ENCODE peak calls at places on chromosomes 4 and X, in eight cellular contexts. U is upper lobe of left lung, H is transverse colon, Q is sigmoid colon, R is breast epithelium, I is suprapubic skin, T is prostate gland, A is K562. D is an unnamed sample.

GRCh38 chr4:184598753-184599491 is 50.3 kb downstream of the CASP3 start:
- DNase-seq in U (no peak), H (no peak), Q (no peak), R (no peak), I (no peak), T (no peak), A (no peak), D (no peak)

GRCh38 chrX:69535661-69536060 is 31.5 kb downstream of the NALF2 start:
- DNase-seq in U (no peak), H (no peak), Q (no peak), R (no peak), I (no peak), T (no peak), A (no peak), D (no peak)

GRCh38 chrX:2500091-2500680 is 590 bp downstream of the DHRSX start:
- DNase-seq in U (peak), H (peak), Q (no peak), R (no peak), I (no peak), T (no peak), A (peak), D (no peak)

GRCh38 chrX:9682861-9683260 is 82.8 kb downstream of the GPR143 start:
- DNase-seq in U (no peak), H (no peak), Q (no peak), R (no peak), I (no peak), T (no peak), A (no peak), D (no peak)

GRCh38 chrX:129478516-129478915 is 44.8 kb downstream of the SMARCA1 start:
- DNase-seq in U (no peak), H (no peak), Q (peak), R (no peak), I (no peak), T (no peak), A (no peak), D (no peak)

GRCh38 chr4:24849662-24850280 is 54.4 kb downstream of the SOD3 start:
- DNase-seq in U (no peak), H (no peak), Q (no peak), R (no peak), I (no peak), T (no peak), A (no peak), D (no peak)

GRCh38 chrX:2351999-2352995 is 148.5 kb downstream of the DHRSX start:
- DNase-seq in U (no peak), H (no peak), Q (no peak), R (no peak), I (no peak), T (no peak), A (peak), D (no peak)

GRCh38 chr4:39469429-39470077 is 10.7 kb downstream of the LIAS start:
- DNase-seq in U (peak), H (no peak), Q (no peak), R (no peak), I (no peak), T (peak), A (peak), D (no peak)

GRCh38 chr4:80446248-80446647 is 110.7 kb downstream of the CFAP299 start:
- DNase-seq in U (no peak), H (no peak), Q (no peak), R (no peak), I (no peak), T (no peak), A (no peak), D (no peak)

GRCh38 chr4:17664755-17665154 is 50.3 kb downstream of the MED28 start:
- DNase-seq in U (no peak), H (no peak), Q (no peak), R (no peak), I (no peak), T (no peak), A (peak), D (peak)

GRCh38 chr4:62871057-62871456 is 1538.2 kb downstream of the TECRL start:
- DNase-seq in U (no peak), H (no peak), Q (no peak), R (no peak), I (no peak), T (no peak), A (no peak), D (no peak)

GRCh38 chrX:1598021-1598875 is 6.8 kb downstream of the AKAP17A start:
- DNase-seq in U (no peak), H (no peak), Q (no peak), R (no peak), I (peak), T (no peak), A (no peak), D (no peak)

GRCh38 chr4:106317815-106318214 is 1.5 kb downstream of the AIMP1 start:
- DNase-seq in U (no peak), H (no peak), Q (no peak), R (no peak), I (no peak), T (no peak), A (no peak), D (no peak)

GRCh38 chr4:10783351-10783750 is 98.8 kb upstream of the CLNK start:
- DNase-seq in U (no peak), H (no peak), Q (no peak), R (no peak), I (no peak), T (no peak), A (no peak), D (no peak)

GRCh38 chr4:140018931-140019618 is 134.9 kb downstream of the MAML3 start:
- DNase-seq in U (no peak), H (no peak), Q (no peak), R (no peak), I (no peak), T (no peak), A (no peak), D (no peak)

GRCh38 chrX:122188751-122189150 is 995.3 kb upstream of the GRIA3 start:
- DNase-seq in U (no peak), H (no peak), Q (no peak), R (no peak), I (no peak), T (no peak), A (no peak), D (no peak)

GRCh38 chrX:2710496-2710895 is 19.4 kb downstream of the CD99 start:
- DNase-seq in U (no peak), H (no peak), Q (peak), R (no peak), I (no peak), T (no peak), A (no peak), D (no peak)

GRCh38 chr4:7103031-7103598 is 35.3 kb upstream of the GRPEL1 start:
- DNase-seq in U (peak), H (peak), Q (peak), R (peak), I (peak), T (peak), A (peak), D (peak)

GRCh38 chr4:150232029-150232428 is 153.8 kb downstream of the DCLK2 start:
- DNase-seq in U (no peak), H (no peak), Q (no peak), R (no peak), I (no peak), T (no peak), A (no peak), D (no peak)
- TF ChIP-seq POLR2A in U (no peak), H (no peak), Q (no peak), R (no peak), I (no peak), T (no peak), A (no peak), D (no peak)

DNA sequence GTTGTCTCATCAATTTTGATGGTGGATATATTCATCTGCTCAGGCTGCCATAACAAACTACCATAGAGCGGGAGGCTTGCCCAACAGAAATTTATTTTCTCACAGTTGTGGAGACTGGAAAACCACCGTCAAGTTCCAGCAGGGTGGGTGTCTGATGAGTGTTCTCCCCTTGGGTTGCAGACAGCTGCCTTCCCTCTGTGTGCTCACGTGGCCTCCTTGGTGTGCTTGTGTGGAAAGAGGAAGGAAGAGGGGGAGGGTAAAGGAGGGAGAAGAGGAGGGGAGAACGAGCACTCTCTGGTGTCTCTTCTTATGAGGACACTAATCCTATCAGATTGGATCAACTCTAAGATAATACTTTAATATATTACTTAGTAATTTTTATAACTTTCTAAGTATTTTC is 123.8 kb upstream of the TEX13D start:
- DNase-seq in U (peak), H (no peak), Q (no peak), R (no peak), I (no peak), T (no peak), A (peak), D (no peak)
- TF ChIP-seq POLR2AphosphoS5 in U (no peak), H (no peak), Q (no peak), R (no peak), I (no peak), T (no peak), A (no peak), D (no peak)

GRCh38 chrX:136292656-136293055 is 8.1 kb upstream of the ADGRG4 start:
- DNase-seq in U (no peak), H (no peak), Q (no peak), R (no peak), I (no peak), T (no peak), A (no peak), D (no peak)
- TF ChIP-seq CTCF in U (no peak), H (no peak), Q (no peak), R (no peak), I (no peak), T (no peak), A (no peak), D (no peak)

GRCh38 chr4:48194986-48195773 is 61.1 kb upstream of the TXK start:
- DNase-seq in U (no peak), H (no peak), Q (no peak), R (no peak), I (no peak), T (no peak), A (no peak), D (no peak)

GRCh38 chr4:48191758-48192157 is 57.7 kb upstream of the TXK start:
- DNase-seq in U (no peak), H (no peak), Q (no peak), R (no peak), I (no peak), T (no peak), A (no peak), D (no peak)

GRCh38 chr4:48193096-48193836 is 59.2 kb upstream of the TXK start:
- DNase-seq in U (no peak), H (no peak), Q (no peak), R (no peak), I (no peak), T (no peak), A (no peak), D (no peak)

GRCh38 chr4:48195853-48196252 is 61.8 kb upstream of the TXK start:
- DNase-seq in U (no peak), H (no peak), Q (no peak), R (no peak), I (no peak), T (no peak), A (no peak), D (no peak)

DNA sequence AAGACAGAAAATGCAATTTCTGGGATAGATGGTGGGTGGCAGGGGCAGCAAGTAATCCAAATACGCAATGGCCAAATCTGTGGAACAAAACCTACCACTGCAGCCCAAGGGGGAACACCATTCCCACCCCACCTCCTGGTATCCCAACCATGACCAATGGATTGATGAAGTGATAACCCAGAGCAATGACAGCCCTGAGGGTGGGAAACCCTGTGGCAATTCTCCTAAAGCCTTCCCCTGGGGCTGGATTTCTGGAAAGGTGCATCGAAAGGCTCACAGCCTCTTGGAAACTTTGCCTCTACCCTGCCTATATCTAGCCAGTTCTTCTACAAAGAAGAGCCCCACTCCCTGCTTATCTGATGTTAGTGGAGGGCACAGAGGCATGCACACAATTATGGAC is 59.9 kb upstream of the TXK start:
- DNase-seq in U (no peak), H (no peak), Q (no peak), R (no peak), I (no peak), T (no peak), A (no peak), D (no peak)
- TF ChIP-seq POLR2A in U (no peak), H (no peak), Q (no peak), R (no peak), I (no peak), T (no peak), A (no peak), D (no peak)

DNA sequence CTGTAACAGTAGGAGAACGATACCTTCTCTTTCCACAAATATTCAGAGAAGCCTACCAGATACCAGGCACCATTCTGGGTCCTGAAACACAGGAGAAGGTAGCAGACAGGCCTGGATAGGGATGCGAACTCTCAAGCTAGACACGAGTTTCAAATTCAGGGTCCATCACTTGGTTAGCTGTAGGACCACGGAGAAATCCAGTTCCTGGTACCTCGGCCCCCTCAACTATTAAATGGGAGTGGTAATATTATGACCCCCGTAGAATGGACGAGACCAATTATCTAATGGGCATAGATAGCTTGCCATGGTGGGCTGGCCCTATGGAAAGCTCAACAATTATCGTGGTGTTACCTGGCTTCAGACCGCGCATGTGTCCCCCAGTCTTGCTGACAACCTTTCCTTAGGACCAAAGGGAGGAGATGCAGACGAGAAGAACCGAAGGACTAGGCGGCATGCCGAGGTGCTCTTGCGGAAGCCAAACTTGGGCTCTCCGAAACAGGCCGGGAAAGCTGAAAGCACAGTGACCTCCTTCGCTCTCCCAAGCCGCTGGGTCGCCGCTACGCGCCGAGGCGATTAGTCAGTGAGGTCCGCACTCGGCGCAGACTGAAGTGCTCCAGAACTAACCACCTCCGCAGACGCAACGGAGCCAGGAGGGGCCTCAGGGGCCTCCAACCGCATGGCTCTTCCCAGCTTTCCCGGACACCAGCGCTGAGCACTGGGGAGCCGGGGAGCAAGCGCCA is 19.6 kb downstream of the NKX3-2 start:
- DNase-seq in U (no peak), H (no peak), Q (no peak), R (no peak), I (no peak), T (no peak), A (no peak), D (no peak)
- TF ChIP-seq POLR2AphosphoS5 in U (no peak), H (no peak), Q (no peak), R (no peak), I (no peak), T (no peak), A (no peak), D (no peak)